ENCODE peak calls at places on chromosomes 11 and 22, in five cellular contexts. C, B, J, N and U are unnamed samples.

GRCh38 chr11:114082767-114083181 is 23.3 kb downstream of the ZBTB16 start:
- DNase-seq in C (no peak), B (no peak), J (peak; percentile 84), N (no peak), U (no peak)

GRCh38 chr11:5737672-5738071 is 1.4 kb downstream of the OR56B1 start:
- DNase-seq in C (no peak), B (no peak), J (no peak), N (no peak), U (no peak)

GRCh38 chr11:59559886-59560285 is 48.5 kb downstream of the OR4D9 start:
- DNase-seq in C (no peak), B (no peak), J (no peak), N (no peak), U (peak; percentile 26)

GRCh38 chr11:71562120-71562519 is 3.2 kb upstream of the KRTAP5-10 start:
- DNase-seq in C (no peak), B (no peak), J (no peak), N (no peak), U (no peak)

GRCh38 chr11:121482231-121483129 is 29.7 kb upstream of the SORL1-AS1 start:
- DNase-seq in C (no peak), B (peak; percentile 93), J (no peak), N (no peak), U (no peak)

GRCh38 chr11:57424802-57425564 is 1.9 kb downstream of the SLC43A3 start:
- DNase-seq in C (peak; percentile 95), B (peak; percentile 95), J (peak; percentile 72), N (peak; percentile 20), U (no peak)

GRCh38 chr11:37788141-37788877 is 1190.3 kb upstream of the RAG2 start:
- DNase-seq in C (peak; percentile 91), B (no peak), J (no peak), N (no peak), U (no peak)

GRCh38 chr11:29173660-29174062 is 843.2 kb downstream of the KCNA4 start:
- DNase-seq in C (peak; percentile 99), B (no peak), J (no peak), N (peak; percentile 2), U (no peak)

GRCh38 chr11:59144579-59145345 is 2.1 kb downstream of the FAM111A start:
- DNase-seq in C (peak; percentile 78), B (peak; percentile 71), J (peak; percentile 59), N (no peak), U (peak; percentile 20)

GRCh38 chr22:29344137-29344536 is 28.6 kb upstream of the RASL10A start:
- DNase-seq in C (peak; percentile 79), B (no peak), J (no peak), N (peak; percentile 12), U (peak; percentile 76)

GRCh38 chr11:128610765-128611617 is 23.6 kb upstream of the ETS1 start:
- DNase-seq in C (no peak), B (peak; percentile 93), J (no peak), N (no peak), U (no peak)

GRCh38 chr11:3867209-3868071 is 12.0 kb downstream of the STIM1 start:
- DNase-seq in C (no peak), B (peak; percentile 66), J (peak; percentile 56), N (peak; percentile 28), U (peak; percentile 34)

GRCh38 chr11:133636686-133637085 is 104.4 kb upstream of the OPCML start:
- DNase-seq in C (no peak), B (no peak), J (no peak), N (no peak), U (no peak)

GRCh38 chr22:38870312-38870741 is 1.7 kb downstream of the CBX6 start:
- DNase-seq in C (peak; percentile 78), B (peak; percentile 45), J (peak; percentile 55), N (peak; percentile 78), U (peak; percentile 64)

GRCh38 chr11:61079416-61080150 is 22.7 kb upstream of the CD5 start:
- DNase-seq in C (no peak), B (no peak), J (no peak), N (no peak), U (no peak)

GRCh38 chr22:43090130-43090789 is 1.1 kb upstream of the TTLL1 start:
- DNase-seq in C (peak; percentile 80), B (peak; percentile 46), J (peak; percentile 67), N (peak; percentile 88), U (peak; percentile 53)

GRCh38 chr22:42814215-42814614 is 42.9 kb downstream of the ARFGAP3 start:
- DNase-seq in C (no peak), B (peak; percentile 12), J (no peak), N (peak; percentile 42), U (no peak)

GRCh38 chr22:35921777-35922176 is 106.8 kb downstream of the RBFOX2 start:
- DNase-seq in C (peak; percentile 90), B (peak; percentile 13), J (peak; percentile 13), N (peak; percentile 75), U (peak; percentile 49)

GRCh38 chr11:13896175-13896989 is 66.1 kb upstream of the SPON1 start:
- DNase-seq in C (no peak), B (no peak), J (no peak), N (no peak), U (no peak)

GRCh38 chr22:36463783-36464184 is 17.7 kb downstream of the TXN2 start:
- DNase-seq in C (no peak), B (no peak), J (no peak), N (no peak), U (no peak)

GRCh38 chr11:73551697-73552096 is 46.2 kb downstream of the FAM168A start:
- DNase-seq in C (no peak), B (no peak), J (no peak), N (no peak), U (peak; percentile 47)

GRCh38 chr11:17807034-17807433 is 72.5 kb downstream of the KCNC1 start:
- DNase-seq in C (no peak), B (no peak), J (no peak), N (peak; percentile 11), U (no peak)

GRCh38 chr11:33828604-33829429 is 54.5 kb upstream of the FBXO3 start:
- DNase-seq in C (no peak), B (no peak), J (no peak), N (no peak), U (peak; percentile 70)

GRCh38 chr11:69450857-69451220 is 30.6 kb upstream of the LINC01488 start:
- DNase-seq in C (no peak), B (no peak), J (no peak), N (no peak), U (no peak)

GRCh38 chr11:123082977-123083376 is 21.0 kb upstream of the HSPA8 start:
- DNase-seq in C (no peak), B (no peak), J (no peak), N (no peak), U (no peak)

GRCh38 chr11:86119062-86119461 is 50.2 kb upstream of the PICALM start:
- DNase-seq in C (no peak), B (no peak), J (no peak), N (no peak), U (peak; percentile 15)

GRCh38 chr11:1889941-1890855 is 1.5 kb downstream of the PRR33 start:
- DNase-seq in C (no peak), B (no peak), J (no peak), N (no peak), U (peak; percentile 37)

GRCh38 chr11:134756811-134757540 is 344.9 kb upstream of the B3GAT1 start:
- DNase-seq in C (no peak), B (no peak), J (no peak), N (no peak), U (no peak)

GRCh38 chr11:117226388-117227385 is 5.2 kb downstream of the PCSK7 start:
- DNase-seq in C (peak; percentile 78), B (peak; percentile 35), J (peak; percentile 63), N (peak; percentile 81), U (peak; percentile 84)

GRCh38 chr22:18076060-18076497 is 1.7 kb upstream of the PEX26 start:
- DNase-seq in C (peak; percentile 91), B (no peak), J (peak; percentile 74), N (peak; percentile 86), U (peak; percentile 72)

DNA sequence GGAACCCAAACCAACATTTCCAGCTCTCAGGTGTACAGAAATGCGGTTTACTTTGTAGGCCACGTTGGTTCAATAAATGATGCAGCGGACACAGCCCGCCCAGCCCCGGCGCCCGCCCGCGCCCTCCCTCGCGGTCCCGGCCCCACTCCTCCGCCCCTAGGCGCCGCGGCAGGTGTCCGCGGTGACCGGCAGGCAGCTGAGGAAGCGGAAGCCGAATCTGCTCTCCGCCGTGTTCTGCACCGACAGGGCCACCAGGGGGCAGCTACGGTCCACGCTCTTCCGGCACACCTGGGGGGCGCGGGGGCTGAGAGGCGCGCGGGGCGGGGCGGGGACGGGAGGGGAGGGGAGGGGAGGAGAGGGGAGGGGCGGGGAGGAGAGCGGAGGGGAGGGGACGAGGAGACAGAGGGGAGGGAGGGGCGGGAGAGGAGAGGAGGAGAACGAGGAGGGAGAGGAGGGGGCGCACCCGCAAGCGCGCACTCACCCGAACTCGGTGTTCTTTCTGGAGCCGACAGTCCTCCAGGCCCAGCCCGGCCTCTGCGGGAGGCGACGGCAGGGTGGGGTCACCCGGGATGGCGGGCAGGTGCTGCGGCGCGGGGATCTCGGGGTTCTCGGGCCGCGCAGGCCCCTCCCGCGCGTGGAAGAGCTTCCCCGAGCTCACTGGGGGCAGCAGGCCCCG is 5.6 kb downstream of the LMNTD2 start:
- DNase-seq in C (no peak), B (no peak), J (peak; percentile 79), N (peak; percentile 44), U (peak; percentile 92)
- TF ChIP-seq MXI1 in C (no peak), B (no peak), J (no peak), N (no peak), U (no peak)

DNA sequence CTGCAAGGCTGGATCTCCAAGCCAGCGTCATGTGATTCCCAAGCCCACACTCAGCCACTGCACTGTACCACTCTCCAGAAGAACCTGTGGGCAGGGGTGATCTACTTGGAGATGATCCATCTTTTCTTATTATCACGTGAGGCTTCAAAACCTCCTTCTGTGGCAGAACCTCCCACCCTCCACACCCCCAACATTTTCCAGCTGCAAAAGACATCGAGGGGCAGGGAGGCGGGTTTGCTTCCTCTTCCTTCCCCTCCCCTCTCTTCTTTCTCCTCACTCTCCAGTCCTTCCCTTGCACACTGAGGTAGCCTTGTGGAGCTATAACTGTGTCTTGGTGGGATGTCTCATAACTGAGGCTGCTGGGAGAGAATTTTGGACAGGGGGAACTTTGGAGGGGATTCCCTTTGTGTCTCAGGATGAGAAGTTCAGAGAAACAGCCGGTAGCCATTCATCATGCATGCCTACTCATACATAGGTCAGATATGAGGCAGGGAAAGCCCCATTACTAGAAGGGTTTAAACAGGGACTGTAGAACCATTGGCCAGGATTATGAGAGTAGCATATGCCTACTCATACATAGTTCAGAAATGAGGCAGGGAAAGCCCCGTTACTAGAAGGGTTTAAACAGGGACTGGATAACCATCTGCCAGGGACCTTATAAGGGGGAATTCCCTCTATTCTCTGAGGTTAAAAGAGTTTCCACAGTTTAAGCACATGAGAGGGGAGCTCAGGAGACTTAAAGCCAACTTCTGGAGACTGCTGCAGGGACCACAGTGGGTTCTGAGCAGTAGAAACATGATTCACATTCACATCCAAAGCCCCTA is 420.7 kb upstream of the CADM1 start:
- DNase-seq in C (peak; percentile 95), B (peak; percentile 99), J (no peak), N (no peak), U (no peak)
- TF ChIP-seq MXI1 in C (no peak), B (peak; percentile 62), J (no peak), N (no peak), U (no peak)

DNA sequence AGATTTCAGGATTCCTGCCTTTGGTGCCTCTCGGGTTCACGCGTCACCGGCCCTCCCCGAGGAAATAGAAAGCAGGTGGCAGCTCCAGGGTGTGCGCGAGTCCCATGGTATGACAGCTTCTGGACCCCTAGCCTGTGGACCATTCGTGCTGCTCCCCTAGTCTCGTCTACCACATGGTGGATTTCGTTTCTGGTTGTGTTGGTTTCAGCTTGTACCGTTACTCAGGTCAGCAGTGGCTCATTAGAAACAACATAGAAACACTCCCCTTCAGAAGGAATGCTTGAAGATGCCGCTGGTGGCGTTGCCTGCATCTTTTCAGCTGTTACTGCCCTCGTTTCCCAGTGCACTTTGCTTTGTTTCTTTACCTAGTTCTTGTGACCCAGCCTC is 705 bp downstream of the TTC17 start:
- DNase-seq in C (peak; percentile 28), B (peak; percentile 21), J (no peak), N (peak; percentile 16), U (peak; percentile 51)
- TF ChIP-seq MXI1 in C (peak; percentile 18), B (peak; percentile 4), J (no peak), N (no peak), U (peak; percentile 79)

GRCh38 chr11:10298342-10298741 is 4.3 kb upstream of the SBF2 start:
- DNase-seq in C (peak; percentile 98), B (peak; percentile 66), J (no peak), N (peak; percentile 42), U (no peak)
- TF ChIP-seq MXI1 in C (no peak), B (no peak), J (no peak), N (no peak), U (no peak)